ENCODE peak calls at places on chromosomes 11 and 22, in eight cellular contexts. J, E, T, P, L, H, C and Z are unnamed samples.

GRCh38 chr11:16936643-16937042 is 77.6 kb downstream of the PLEKHA7 start:
- DNase-seq in J (no peak), E (no peak), T (no peak), P (no peak), L (no peak), H (no peak), C (no peak), Z (no peak)

GRCh38 chr22:39108487-39108886 is 11.4 kb downstream of the APOBEC3H start:
- DNase-seq in J (no peak), E (no peak), T (no peak), P (no peak), L (no peak), H (no peak), C (no peak), Z (no peak)

GRCh38 chr22:44887941-44888366 is 121.9 kb downstream of the PHF21B start:
- DNase-seq in J (no peak), E (no peak), T (no peak), P (no peak), L (no peak), H (no peak), C (no peak), Z (no peak)

GRCh38 chr11:57315491-57315890 is 9.3 kb downstream of the TNKS1BP1 start:
- DNase-seq in J (no peak), E (no peak), T (no peak), P (no peak), L (no peak), H (no peak), C (peak; percentile 24), Z (no peak)

GRCh38 chr11:94309757-94310156 is 5.4 kb downstream of the IZUMO1R start:
- DNase-seq in J (no peak), E (no peak), T (no peak), P (no peak), L (no peak), H (no peak), C (no peak), Z (no peak)

GRCh38 chr11:86418929-86419328 is 44.2 kb downstream of the CCDC81 start:
- DNase-seq in J (no peak), E (no peak), T (peak; percentile 29), P (no peak), L (no peak), H (peak; percentile 30), C (no peak), Z (no peak)

GRCh38 chr11:10622957-10623787 is 54.7 kb upstream of the LYVE1 start:
- DNase-seq in J (peak; percentile 36), E (no peak), T (no peak), P (no peak), L (no peak), H (no peak), C (no peak), Z (no peak)

GRCh38 chr11:64673279-64673678 is 49.7 kb downstream of the NRXN2 start:
- DNase-seq in J (no peak), E (no peak), T (no peak), P (no peak), L (no peak), H (no peak), C (no peak), Z (no peak)

GRCh38 chr11:128766687-128767086 is 72.8 kb downstream of the FLI1 start:
- DNase-seq in J (no peak), E (no peak), T (no peak), P (no peak), L (no peak), H (no peak), C (no peak), Z (no peak)

GRCh38 chr11:64065141-64065465 is 29.4 kb downstream of the FLRT1 start:
- DNase-seq in J (no peak), E (no peak), T (no peak), P (no peak), L (no peak), H (no peak), C (no peak), Z (no peak)

GRCh38 chr11:64935634-64936081 is at the start of gene GPHA2:
- DNase-seq in J (no peak), E (no peak), T (peak; percentile 82), P (no peak), L (no peak), H (no peak), C (no peak), Z (no peak)

GRCh38 chr11:17601206-17602075 is 54.4 kb downstream of the OTOG start:
- DNase-seq in J (no peak), E (no peak), T (peak; percentile 46), P (no peak), L (no peak), H (no peak), C (no peak), Z (no peak)

GRCh38 chr11:12989428-12990242 is 19.5 kb upstream of the RASSF10 start:
- DNase-seq in J (no peak), E (no peak), T (peak; percentile 30), P (no peak), L (no peak), H (no peak), C (peak; percentile 88), Z (no peak)

GRCh38 chr11:125128450-125128849 is 17.0 kb upstream of the TMEM218 start:
- DNase-seq in J (no peak), E (no peak), T (no peak), P (no peak), L (no peak), H (peak; percentile 22), C (no peak), Z (no peak)

GRCh38 chr11:108891143-108891542 is 226.3 kb downstream of the DDX10 start:
- DNase-seq in J (no peak), E (no peak), T (no peak), P (no peak), L (no peak), H (no peak), C (no peak), Z (no peak)

GRCh38 chr22:28923826-28924732 is 40.7 kb downstream of the ZNRF3 start:
- DNase-seq in J (no peak), E (peak; percentile 49), T (no peak), P (no peak), L (no peak), H (no peak), C (no peak), Z (no peak)

GRCh38 chr11:61963282-61964057 is 4.0 kb downstream of the FTH1 start:
- DNase-seq in J (no peak), E (no peak), T (no peak), P (no peak), L (no peak), H (peak; percentile 76), C (no peak), Z (no peak)

GRCh38 chr22:26847816-26848215 is 190.4 kb downstream of the MIAT start:
- DNase-seq in J (no peak), E (no peak), T (no peak), P (no peak), L (no peak), H (no peak), C (no peak), Z (no peak)

GRCh38 chr11:83713701-83714100 is 427.5 kb upstream of the CCDC90B start:
- DNase-seq in J (no peak), E (no peak), T (no peak), P (no peak), L (no peak), H (peak; percentile 27), C (no peak), Z (no peak)

GRCh38 chr22:32205974-32206773 is 1.3 kb upstream of the RFPL2 start:
- DNase-seq in J (no peak), E (no peak), T (peak; percentile 45), P (no peak), L (no peak), H (no peak), C (no peak), Z (no peak)

GRCh38 chr11:82988936-82989627 is 82.6 kb downstream of the RAB30 start:
- DNase-seq in J (no peak), E (no peak), T (peak; percentile 17), P (no peak), L (no peak), H (no peak), C (no peak), Z (no peak)

GRCh38 chr11:282171-282570 is 4.0 kb downstream of the NLRP6 start:
- DNase-seq in J (no peak), E (no peak), T (no peak), P (no peak), L (no peak), H (no peak), C (no peak), Z (no peak)

GRCh38 chr11:117490019-117490679 is 162.5 kb downstream of the CEP164 start:
- DNase-seq in J (no peak), E (no peak), T (no peak), P (no peak), L (no peak), H (no peak), C (no peak), Z (no peak)

GRCh38 chr11:36123353-36124220 is 165.6 kb downstream of the COMMD9 start:
- DNase-seq in J (no peak), E (no peak), T (no peak), P (no peak), L (no peak), H (no peak), C (no peak), Z (no peak)

GRCh38 chr22:44685384-44686056 is 16.5 kb upstream of the PRR5 start:
- DNase-seq in J (peak; percentile 71), E (no peak), T (peak; percentile 77), P (peak; percentile 60), L (peak; percentile 73), H (peak; percentile 85), C (no peak), Z (peak; percentile 64)

GRCh38 chr11:119470316-119471266 is 47.6 kb upstream of the THY1 start:
- DNase-seq in J (no peak), E (no peak), T (no peak), P (no peak), L (no peak), H (peak; percentile 85), C (no peak), Z (no peak)

GRCh38 chr22:44109417-44109816 is 71.3 kb upstream of the PARVG start:
- DNase-seq in J (no peak), E (no peak), T (no peak), P (no peak), L (no peak), H (no peak), C (no peak), Z (no peak)

GRCh38 chr22:30214703-30215405 is 31.7 kb downstream of the LIF start:
- DNase-seq in J (no peak), E (no peak), T (no peak), P (no peak), L (no peak), H (no peak), C (no peak), Z (no peak)

GRCh38 chr11:73521621-73522020 is 76.3 kb downstream of the FAM168A start:
- DNase-seq in J (no peak), E (no peak), T (no peak), P (no peak), L (no peak), H (peak; percentile 7), C (peak; percentile 48), Z (no peak)

GRCh38 chr11:17845431-17845881 is 110.9 kb downstream of the KCNC1 start:
- DNase-seq in J (no peak), E (no peak), T (no peak), P (no peak), L (no peak), H (peak; percentile 88), C (no peak), Z (no peak)